ENCODE peak calls at places on chromosomes 6 and 20, in four cellular contexts. F is tibial nerve, P is foreskin fibroblast, W is glutamatergic neuron. O is an unnamed sample.

GRCh38 chr6:33534702-33535101 is 45.4 kb downstream of the BAK1 start:
- DNase-seq in F (no peak), P (no peak), W (no peak), O (no peak)

GRCh38 chr6:124962617-124963415 is 579 bp downstream of the RNF217 start:
- DNase-seq in F (no peak), P (peak; percentile 65), W (peak; percentile 43), O (peak; percentile 7)

GRCh38 chr6:150301871-150302800 is 66.7 kb upstream of the IYD start:
- DNase-seq in F (no peak), P (peak; percentile 62), W (no peak), O (peak; percentile 62)

GRCh38 chr6:155327326-155328073 is 13.2 kb upstream of the TFB1M start:
- DNase-seq in F (no peak), P (peak; percentile 85), W (peak; percentile 63), O (peak; percentile 66)

GRCh38 chr20:34824861-34825529 is 456 bp downstream of the NCOA6 start:
- DNase-seq in F (peak; percentile 15), P (peak; percentile 74), W (peak; percentile 81), O (peak; percentile 7)

GRCh38 chr6:65760285-65760684 is 53.3 kb upstream of the EYS start:
- DNase-seq in F (no peak), P (no peak), W (no peak), O (no peak)

GRCh38 chr6:113596477-113596876 is 260.7 kb upstream of the MARCKS start:
- DNase-seq in F (no peak), P (no peak), W (no peak), O (no peak)

GRCh38 chr20:57198359-57199072 is 67.9 kb downstream of the BMP7 start:
- DNase-seq in F (no peak), P (peak; percentile 32), W (peak; percentile 42), O (no peak)

GRCh38 chr20:9218412-9219001 is 149.6 kb downstream of the PLCB4 start:
- DNase-seq in F (no peak), P (peak; percentile 31), W (no peak), O (peak; percentile 33)

GRCh38 chr6:89139509-89140346 is 6.1 kb upstream of the PM20D2 start:
- DNase-seq in F (no peak), P (peak; percentile 63), W (no peak), O (no peak)

GRCh38 chr6:41445268-41445667 is 100.9 kb upstream of the FOXP4 start:
- DNase-seq in F (no peak), P (no peak), W (no peak), O (no peak)

GRCh38 chr6:115363379-115363778 is 697.3 kb downstream of the FRK start:
- DNase-seq in F (no peak), P (no peak), W (no peak), O (no peak)

GRCh38 chr6:161890959-161891358 is 617.1 kb upstream of the AGPAT4 start:
- DNase-seq in F (no peak), P (peak; percentile 2), W (no peak), O (no peak)

GRCh38 chr6:11054722-11055121 is 10.6 kb upstream of the ELOVL2 start:
- DNase-seq in F (no peak), P (no peak), W (no peak), O (peak; percentile 3)
- TF ChIP-seq CTCF in F (no peak), P (no peak), W (no peak), O (no peak)

DNA sequence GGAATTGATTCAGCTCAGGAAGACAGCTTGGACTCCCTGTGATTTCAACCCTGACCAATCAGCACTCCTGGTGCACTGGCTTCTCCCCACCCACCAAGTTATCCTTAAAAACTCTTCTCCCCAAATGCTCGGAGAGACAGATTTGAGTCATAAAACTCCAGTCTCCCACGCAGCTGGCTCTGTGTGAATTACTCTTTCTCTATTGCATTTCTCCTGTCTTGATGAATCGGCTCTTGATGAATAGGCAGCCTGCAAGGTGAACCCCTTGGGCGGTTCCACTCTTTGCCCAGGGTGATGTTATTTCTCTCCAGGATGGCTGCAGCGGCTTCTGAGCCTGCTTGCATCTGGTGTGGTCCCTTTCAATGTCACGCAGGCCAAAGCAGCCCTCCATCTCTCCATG is 12.4 kb downstream of the SLC52A3 start:
- DNase-seq in F (no peak), P (no peak), W (no peak), O (no peak)
- TF ChIP-seq CTCF in F (no peak), P (no peak), W (no peak), O (no peak)

DNA sequence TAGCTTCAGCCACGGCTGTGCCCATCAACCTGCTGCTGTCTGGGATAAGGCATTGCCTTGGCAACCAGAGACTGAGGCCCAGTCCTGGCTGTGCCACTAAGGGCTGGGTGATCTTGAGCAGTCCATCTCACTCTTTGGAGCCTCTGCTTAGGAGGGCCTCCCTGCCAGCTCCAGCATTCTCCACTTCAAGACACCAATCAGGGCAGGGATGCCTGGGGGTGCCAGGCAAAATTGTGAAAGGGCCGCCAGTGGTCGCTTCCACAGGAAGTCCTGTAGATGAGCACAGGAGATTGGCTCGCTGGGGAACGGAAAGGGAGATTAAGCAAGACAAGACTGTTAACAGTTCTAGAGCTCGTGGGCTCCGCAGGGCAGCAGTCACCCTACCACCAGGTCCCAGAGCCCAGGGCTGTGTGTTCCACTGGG is at the start of gene RAB44:
- DNase-seq in F (no peak), P (no peak), W (no peak), O (no peak)
- TF ChIP-seq CTCF in F (no peak), P (no peak), W (no peak), O (no peak)

GRCh38 chr6:52231411-52232127 is 12.7 kb downstream of the IL17F start:
- DNase-seq in F (no peak), P (no peak), W (no peak), O (no peak)

GRCh38 chr6:52232990-52233389 is 11.3 kb downstream of the IL17F start:
- DNase-seq in F (no peak), P (no peak), W (no peak), O (no peak)

GRCh38 chr6:52230685-52231084 is 13.6 kb downstream of the IL17F start:
- DNase-seq in F (no peak), P (no peak), W (no peak), O (no peak)

DNA sequence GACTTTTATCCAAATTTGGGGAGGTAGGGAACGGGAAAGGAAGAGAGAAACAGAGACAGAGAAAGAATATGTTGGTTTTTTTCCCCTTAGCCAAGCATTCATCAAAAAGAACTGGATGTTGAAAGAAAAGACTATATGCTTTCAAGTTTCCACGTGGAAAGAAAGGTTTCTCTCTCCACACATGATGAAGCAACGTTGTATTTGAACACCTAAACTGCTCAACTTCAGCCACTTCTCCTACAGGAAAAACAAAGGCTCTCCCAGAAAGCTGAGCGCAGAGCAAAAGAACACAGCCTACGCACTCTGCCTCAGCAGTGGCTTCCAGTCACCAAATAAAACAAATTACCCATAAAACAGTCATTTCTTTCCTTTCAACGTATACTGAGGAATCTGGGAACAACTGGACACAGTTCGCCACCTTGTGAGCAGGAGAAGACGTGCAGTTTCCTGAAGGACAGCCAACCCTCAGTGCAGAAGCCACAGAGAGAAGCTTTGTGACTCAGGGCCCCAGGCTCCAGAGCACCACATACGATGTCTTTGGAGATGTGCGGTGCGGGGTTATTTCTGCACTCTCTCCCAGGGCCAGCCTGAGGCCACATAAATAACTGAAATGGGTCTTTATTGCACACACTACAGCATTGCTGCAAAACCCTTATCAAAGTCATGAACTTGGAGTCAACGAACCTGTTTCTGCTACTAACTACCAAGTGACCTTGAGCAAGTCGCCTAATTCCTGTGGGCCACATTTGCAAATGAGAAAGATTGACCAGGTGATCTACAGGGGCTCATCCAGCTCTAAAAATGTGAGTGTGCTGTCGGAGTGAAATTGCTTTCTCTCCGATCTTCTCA is 10.1 kb downstream of the IL17F start:
- DNase-seq in F (no peak), P (peak; percentile 79), W (peak; percentile 22), O (peak; percentile 81)
- TF ChIP-seq CTCF in F (no peak), P (peak; percentile 35), W (no peak), O (peak; percentile 76)

O was measured in HFFc6.